ENCODE peak calls at places on chromosomes 2 and 18, in ten cellular contexts. One of them, this sample, is unnamed.

GRCh38 chr2:94982661-94983060 is 42.8 kb upstream of the MAL start:
- DNase-seq in left lung: no peak
- DNase-seq in cardiac fibroblast: peak; percentile 2
- DNase-seq in brain microvascular endothelial cell: peak; percentile 7
- DNase-seq in bronchial epithelial cell: peak; percentile 33
- DNase-seq in testis: peak; percentile 8
- DNase-seq in choroid plexus epithelial cell: peak; percentile 7
- DNase-seq in HepG2: no peak
- DNase-seq in body of pancreas: no peak
- DNase-seq in neural progenitor cell: no peak
- DNase-seq in this sample: no peak

GRCh38 chr18:37847544-37847943 is 281.9 kb upstream of the CELF4 start:
- DNase-seq in left lung: no peak
- DNase-seq in cardiac fibroblast: no peak
- DNase-seq in brain microvascular endothelial cell: no peak
- DNase-seq in bronchial epithelial cell: no peak
- DNase-seq in testis: no peak
- DNase-seq in choroid plexus epithelial cell: no peak
- DNase-seq in HepG2: no peak
- DNase-seq in body of pancreas: no peak
- DNase-seq in neural progenitor cell: no peak
- DNase-seq in this sample: no peak

GRCh38 chr2:36296798-36297197 is 58.8 kb upstream of the CRIM1 start:
- DNase-seq in left lung: no peak
- DNase-seq in cardiac fibroblast: no peak
- DNase-seq in brain microvascular endothelial cell: no peak
- DNase-seq in bronchial epithelial cell: no peak
- DNase-seq in testis: no peak
- DNase-seq in choroid plexus epithelial cell: no peak
- DNase-seq in HepG2: no peak
- DNase-seq in body of pancreas: no peak
- DNase-seq in neural progenitor cell: no peak
- DNase-seq in this sample: no peak

GRCh38 chr2:174748948-174749347 is 15.3 kb downstream of the CHRNA1 start:
- DNase-seq in left lung: no peak
- DNase-seq in cardiac fibroblast: peak; percentile 56
- DNase-seq in brain microvascular endothelial cell: peak; percentile 53
- DNase-seq in bronchial epithelial cell: peak; percentile 84
- DNase-seq in testis: peak; percentile 74
- DNase-seq in choroid plexus epithelial cell: peak; percentile 70
- DNase-seq in HepG2: peak; percentile 59
- DNase-seq in body of pancreas: peak; percentile 63
- DNase-seq in neural progenitor cell: peak; percentile 80
- DNase-seq in this sample: no peak

GRCh38 chr2:33104052-33104623 is 157.4 kb downstream of the LTBP1 start:
- DNase-seq in left lung: no peak
- DNase-seq in cardiac fibroblast: peak; percentile 38
- DNase-seq in brain microvascular endothelial cell: no peak
- DNase-seq in bronchial epithelial cell: peak; percentile 53
- DNase-seq in testis: no peak
- DNase-seq in choroid plexus epithelial cell: peak; percentile 49
- DNase-seq in HepG2: no peak
- DNase-seq in body of pancreas: no peak
- DNase-seq in neural progenitor cell: no peak
- DNase-seq in this sample: no peak

GRCh38 chr2:75787532-75788132 is 76.9 kb upstream of the GCFC2 start:
- DNase-seq in left lung: no peak
- DNase-seq in cardiac fibroblast: peak; percentile 57
- DNase-seq in brain microvascular endothelial cell: peak; percentile 5
- DNase-seq in bronchial epithelial cell: peak; percentile 44
- DNase-seq in testis: no peak
- DNase-seq in choroid plexus epithelial cell: peak; percentile 61
- DNase-seq in HepG2: peak; percentile 44
- DNase-seq in body of pancreas: no peak
- DNase-seq in neural progenitor cell: peak; percentile 72
- DNase-seq in this sample: no peak

GRCh38 chr2:233758849-233759248 is 1.2 kb upstream of the UGT1A1 start:
- DNase-seq in left lung: no peak
- DNase-seq in cardiac fibroblast: peak; percentile 60
- DNase-seq in brain microvascular endothelial cell: no peak
- DNase-seq in bronchial epithelial cell: no peak
- DNase-seq in testis: no peak
- DNase-seq in choroid plexus epithelial cell: peak; percentile 39
- DNase-seq in HepG2: no peak
- DNase-seq in body of pancreas: no peak
- DNase-seq in neural progenitor cell: no peak
- DNase-seq in this sample: no peak

GRCh38 chr2:85888020-85888744 is 608 bp downstream of the ST3GAL5 start:
- DNase-seq in left lung: peak; percentile 71
- DNase-seq in cardiac fibroblast: no peak
- DNase-seq in brain microvascular endothelial cell: no peak
- DNase-seq in bronchial epithelial cell: no peak
- DNase-seq in testis: peak; percentile 51
- DNase-seq in choroid plexus epithelial cell: no peak
- DNase-seq in HepG2: no peak
- DNase-seq in body of pancreas: peak; percentile 25
- DNase-seq in neural progenitor cell: peak; percentile 56
- DNase-seq in this sample: no peak

GRCh38 chr18:25531207-25531606 is 179.2 kb upstream of the ZNF521 start:
- DNase-seq in left lung: no peak
- DNase-seq in cardiac fibroblast: no peak
- DNase-seq in brain microvascular endothelial cell: no peak
- DNase-seq in bronchial epithelial cell: no peak
- DNase-seq in testis: no peak
- DNase-seq in choroid plexus epithelial cell: no peak
- DNase-seq in HepG2: no peak
- DNase-seq in body of pancreas: no peak
- DNase-seq in neural progenitor cell: no peak
- DNase-seq in this sample: no peak

GRCh38 chr2:216059233-216059834 is 22.3 kb downstream of the PECR start:
- DNase-seq in left lung: no peak
- DNase-seq in cardiac fibroblast: no peak
- DNase-seq in brain microvascular endothelial cell: no peak
- DNase-seq in bronchial epithelial cell: peak; percentile 15
- DNase-seq in testis: no peak
- DNase-seq in choroid plexus epithelial cell: peak; percentile 12
- DNase-seq in HepG2: no peak
- DNase-seq in body of pancreas: no peak
- DNase-seq in neural progenitor cell: no peak
- DNase-seq in this sample: no peak

GRCh38 chr2:180705122-180705521 is 275.3 kb upstream of the UBE2E3 start:
- DNase-seq in left lung: no peak
- DNase-seq in cardiac fibroblast: peak; percentile 33
- DNase-seq in brain microvascular endothelial cell: no peak
- DNase-seq in bronchial epithelial cell: peak; percentile 79
- DNase-seq in testis: no peak
- DNase-seq in choroid plexus epithelial cell: peak; percentile 48
- DNase-seq in HepG2: no peak
- DNase-seq in body of pancreas: no peak
- DNase-seq in neural progenitor cell: no peak
- DNase-seq in this sample: no peak

GRCh38 chr2:145356046-145356445 is 836.1 kb upstream of the ZEB2 start:
- DNase-seq in left lung: no peak
- DNase-seq in cardiac fibroblast: no peak
- DNase-seq in brain microvascular endothelial cell: no peak
- DNase-seq in bronchial epithelial cell: no peak
- DNase-seq in testis: no peak
- DNase-seq in choroid plexus epithelial cell: no peak
- DNase-seq in HepG2: no peak
- DNase-seq in body of pancreas: no peak
- DNase-seq in neural progenitor cell: no peak
- DNase-seq in this sample: peak; percentile 15
- TF ChIP-seq CTCF in left lung: no peak
- TF ChIP-seq CTCF in cardiac fibroblast: no peak
- TF ChIP-seq CTCF in brain microvascular endothelial cell: no peak
- TF ChIP-seq CTCF in bronchial epithelial cell: no peak
- TF ChIP-seq CTCF in testis: no peak
- TF ChIP-seq CTCF in choroid plexus epithelial cell: no peak
- TF ChIP-seq CTCF in HepG2: no peak
- TF ChIP-seq CTCF in body of pancreas: no peak
- TF ChIP-seq CTCF in neural progenitor cell: no peak
- TF ChIP-seq CTCF in this sample: no peak

GRCh38 chr2:188622898-188623297 is 331.2 kb downstream of the GULP1 start:
- DNase-seq in left lung: no peak
- DNase-seq in cardiac fibroblast: no peak
- DNase-seq in brain microvascular endothelial cell: no peak
- DNase-seq in bronchial epithelial cell: no peak
- DNase-seq in testis: no peak
- DNase-seq in choroid plexus epithelial cell: no peak
- DNase-seq in HepG2: no peak
- DNase-seq in body of pancreas: no peak
- DNase-seq in neural progenitor cell: no peak
- DNase-seq in this sample: no peak

GRCh38 chr2:188619146-188619545 is 327.5 kb downstream of the GULP1 start:
- DNase-seq in left lung: no peak
- DNase-seq in cardiac fibroblast: no peak
- DNase-seq in brain microvascular endothelial cell: no peak
- DNase-seq in bronchial epithelial cell: no peak
- DNase-seq in testis: no peak
- DNase-seq in choroid plexus epithelial cell: no peak
- DNase-seq in HepG2: no peak
- DNase-seq in body of pancreas: no peak
- DNase-seq in neural progenitor cell: no peak
- DNase-seq in this sample: no peak

GRCh38 chr2:188628989-188629889 is 337.6 kb downstream of the GULP1 start:
- DNase-seq in left lung: no peak
- DNase-seq in cardiac fibroblast: peak; percentile 62
- DNase-seq in brain microvascular endothelial cell: peak; percentile 34
- DNase-seq in bronchial epithelial cell: peak; percentile 93
- DNase-seq in testis: no peak
- DNase-seq in choroid plexus epithelial cell: peak; percentile 60
- DNase-seq in HepG2: no peak
- DNase-seq in body of pancreas: no peak
- DNase-seq in neural progenitor cell: peak; percentile 55
- DNase-seq in this sample: peak; percentile 90

GRCh38 chr2:188620916-188621315 is 329.2 kb downstream of the GULP1 start:
- DNase-seq in left lung: no peak
- DNase-seq in cardiac fibroblast: no peak
- DNase-seq in brain microvascular endothelial cell: no peak
- DNase-seq in bronchial epithelial cell: no peak
- DNase-seq in testis: no peak
- DNase-seq in choroid plexus epithelial cell: no peak
- DNase-seq in HepG2: no peak
- DNase-seq in body of pancreas: no peak
- DNase-seq in neural progenitor cell: no peak
- DNase-seq in this sample: no peak

DNA sequence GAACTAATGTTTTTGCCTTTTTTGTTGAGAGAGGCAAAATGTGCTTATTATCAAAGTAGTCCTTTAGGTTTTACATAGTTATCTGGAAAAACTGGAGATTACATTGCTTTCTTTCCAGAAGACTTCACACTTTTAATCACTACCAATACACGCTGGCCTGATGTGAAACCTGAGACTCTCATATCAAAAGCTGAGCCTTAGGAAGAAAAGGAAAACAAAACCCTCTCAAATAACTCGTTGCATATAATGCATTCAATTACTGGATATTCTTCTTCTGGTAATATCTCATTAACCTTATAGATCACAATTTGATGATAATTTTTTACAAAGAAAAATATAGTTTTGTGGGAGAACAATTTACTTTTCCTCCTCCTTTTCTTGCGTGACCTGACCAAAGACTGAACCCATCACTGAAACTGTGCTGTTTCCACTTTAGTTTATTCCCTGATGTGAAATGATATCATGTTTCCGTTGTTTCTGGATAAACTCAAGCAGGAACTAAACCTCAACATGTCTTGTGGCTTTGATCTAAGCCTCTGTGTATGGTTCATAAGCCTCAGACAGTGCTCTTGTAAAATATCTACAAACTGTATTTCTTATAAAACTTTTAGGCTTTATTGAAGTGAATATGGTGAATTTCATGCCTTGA is 332.4 kb downstream of the GULP1 start:
- DNase-seq in left lung: no peak
- DNase-seq in cardiac fibroblast: peak; percentile 75
- DNase-seq in brain microvascular endothelial cell: peak; percentile 48
- DNase-seq in bronchial epithelial cell: peak; percentile 79
- DNase-seq in testis: no peak
- DNase-seq in choroid plexus epithelial cell: peak; percentile 91
- DNase-seq in HepG2: no peak
- DNase-seq in body of pancreas: no peak
- DNase-seq in neural progenitor cell: no peak
- DNase-seq in this sample: peak; percentile 45
- H3K4me3 ChIP-seq in left lung: no peak overlapping the region
- H3K4me3 ChIP-seq in cardiac fibroblast: no peak overlapping the region
- H3K4me3 ChIP-seq in brain microvascular endothelial cell: no peak overlapping the region
- H3K4me3 ChIP-seq in bronchial epithelial cell: no peak overlapping the region
- H3K4me3 ChIP-seq in testis: no peak overlapping the region
- H3K4me3 ChIP-seq in choroid plexus epithelial cell: no peak overlapping the region
- H3K4me3 ChIP-seq in HepG2: no peak overlapping the region
- H3K4me3 ChIP-seq in body of pancreas: no peak overlapping the region
- H3K4me3 ChIP-seq in neural progenitor cell: no peak overlapping the region
- H3K4me3 ChIP-seq in this sample: no peak overlapping the region

DNA sequence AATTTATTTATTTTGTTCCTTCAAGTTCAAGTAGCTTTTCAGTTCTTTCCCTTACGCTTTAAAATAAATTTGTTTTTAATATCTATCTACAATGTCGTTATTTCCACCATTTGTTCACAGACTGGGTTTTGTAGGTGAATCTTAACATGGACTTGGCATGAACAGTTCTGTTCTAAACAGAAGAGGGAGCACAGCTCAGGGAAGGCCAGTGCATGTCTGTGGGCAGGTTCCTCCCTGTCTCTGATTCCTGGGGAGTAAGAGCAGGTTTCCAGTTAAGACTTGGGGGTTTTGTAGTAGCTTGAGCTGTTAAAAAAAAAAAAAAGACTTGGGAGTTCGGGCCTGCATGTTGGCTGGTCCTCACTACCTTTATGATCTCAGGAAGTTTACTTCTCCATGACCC is 11.1 kb downstream of the TTL start:
- DNase-seq in left lung: no peak
- DNase-seq in cardiac fibroblast: peak; percentile 17
- DNase-seq in brain microvascular endothelial cell: no peak
- DNase-seq in bronchial epithelial cell: peak; percentile 31
- DNase-seq in testis: no peak
- DNase-seq in choroid plexus epithelial cell: peak; percentile 58
- DNase-seq in HepG2: no peak
- DNase-seq in body of pancreas: no peak
- DNase-seq in neural progenitor cell: no peak
- DNase-seq in this sample: no peak
- TF ChIP-seq CTCF in left lung: no peak
- TF ChIP-seq CTCF in cardiac fibroblast: no peak
- TF ChIP-seq CTCF in brain microvascular endothelial cell: peak; percentile 40
- TF ChIP-seq CTCF in bronchial epithelial cell: no peak
- TF ChIP-seq CTCF in testis: no peak
- TF ChIP-seq CTCF in choroid plexus epithelial cell: peak; percentile 52
- TF ChIP-seq CTCF in HepG2: peak; percentile 29
- TF ChIP-seq CTCF in body of pancreas: no peak
- TF ChIP-seq CTCF in neural progenitor cell: no peak
- TF ChIP-seq CTCF in this sample: peak; percentile 20

GRCh38 chr18:48929212-48929612 is 21.6 kb downstream of the SMAD7 start:
- DNase-seq in left lung: no peak
- DNase-seq in cardiac fibroblast: no peak
- DNase-seq in brain microvascular endothelial cell: no peak
- DNase-seq in bronchial epithelial cell: no peak
- DNase-seq in testis: no peak
- DNase-seq in choroid plexus epithelial cell: no peak
- DNase-seq in HepG2: no peak
- DNase-seq in body of pancreas: no peak
- DNase-seq in neural progenitor cell: no peak
- DNase-seq in this sample: no peak
- H3K4me3 ChIP-seq in left lung: no peak overlapping the region
- H3K4me3 ChIP-seq in cardiac fibroblast: no peak overlapping the region
- H3K4me3 ChIP-seq in brain microvascular endothelial cell: no peak overlapping the region
- H3K4me3 ChIP-seq in bronchial epithelial cell: no peak overlapping the region
- H3K4me3 ChIP-seq in testis: no peak overlapping the region
- H3K4me3 ChIP-seq in choroid plexus epithelial cell: no peak overlapping the region
- H3K4me3 ChIP-seq in HepG2: no peak overlapping the region
- H3K4me3 ChIP-seq in body of pancreas: no peak overlapping the region
- H3K4me3 ChIP-seq in neural progenitor cell: no peak overlapping the region
- H3K4me3 ChIP-seq in this sample: no peak overlapping the region